ENCODE peak calls at places on chromosome 21, in four cellular contexts. V is Panc1, P is K562, J is HCT116. N is an unnamed sample.

GRCh38 chr21:39676054-39676771 is 63.5 kb downstream of the B3GALT5 start:
- DNase-seq in V (no peak), P (no peak), J (no peak), N (peak)

GRCh38 chr21:37166733-37167132 is 93.7 kb downstream of the TTC3 start:
- DNase-seq in V (no peak), P (peak), J (peak), N (no peak)

GRCh38 chr21:35071347-35071746 is 22.2 kb upstream of the RUNX1 start:
- DNase-seq in V (no peak), P (no peak), J (no peak), N (no peak)

GRCh38 chr21:18000961-18001522 is 181.9 kb upstream of the C21orf91 start:
- DNase-seq in V (no peak), P (no peak), J (no peak), N (peak)

GRCh38 chr21:37064841-37065240 is 8.0 kb downstream of the PIGP start:
- DNase-seq in V (no peak), P (no peak), J (no peak), N (no peak)

GRCh38 chr21:36005018-36005417 is 55.3 kb downstream of the SETD4 start:
- DNase-seq in V (no peak), P (peak), J (no peak), N (no peak)

GRCh38 chr21:37087188-37087587 is 14.1 kb downstream of the TTC3 start:
- DNase-seq in V (no peak), P (peak), J (peak), N (no peak)

GRCh38 chr21:39788383-39788782 is 43.4 kb downstream of the IGSF5 start:
- DNase-seq in V (peak), P (peak), J (peak), N (peak)

GRCh38 chr21:25577765-25578069 is 29.6 kb downstream of the MRPL39 start:
- DNase-seq in V (no peak), P (no peak), J (no peak), N (no peak)

GRCh38 chr21:34728479-34728878 is 59.7 kb downstream of the CLIC6 start:
- DNase-seq in V (no peak), P (no peak), J (no peak), N (no peak)

GRCh38 chr21:39051561-39051949 is 131.7 kb downstream of the PSMG1 start:
- DNase-seq in V (no peak), P (no peak), J (no peak), N (no peak)

GRCh38 chr21:34935868-34936267 is 113.2 kb downstream of the RUNX1 start:
- DNase-seq in V (no peak), P (no peak), J (no peak), N (no peak)

GRCh38 chr21:37564341-37564923 is 197.9 kb downstream of the DYRK1A start:
- DNase-seq in V (peak), P (peak), J (peak), N (peak)

GRCh38 chr21:40841524-40842196 is 5.3 kb downstream of the DSCAM start:
- DNase-seq in V (no peak), P (no peak), J (no peak), N (peak)

GRCh38 chr21:36422279-36423098 is 37.3 kb downstream of the CHAF1B start:
- DNase-seq in V (no peak), P (peak), J (peak), N (peak)

GRCh38 chr21:38402795-38403194 is 95.5 kb downstream of the ERG start:
- DNase-seq in V (no peak), P (no peak), J (no peak), N (no peak)

GRCh38 chr21:24897883-24898282 is 709.4 kb downstream of the MRPL39 start:
- DNase-seq in V (no peak), P (no peak), J (no peak), N (no peak)

GRCh38 chr21:38352536-38353219 is 95.9 kb downstream of the KCNJ15 start:
- DNase-seq in V (no peak), P (peak), J (peak), N (peak)

GRCh38 chr21:38938343-38938742 is 132.6 kb downstream of the ETS2 start:
- DNase-seq in V (no peak), P (no peak), J (no peak), N (no peak)

GRCh38 chr21:15701845-15702244 is 27.9 kb upstream of the USP25 start:
- DNase-seq in V (no peak), P (no peak), J (no peak), N (no peak)

GRCh38 chr21:34795152-34796141 is 126.7 kb downstream of the CLIC6 start:
- DNase-seq in V (no peak), P (no peak), J (peak), N (peak)

GRCh38 chr21:26148834-26149354 is 21.7 kb downstream of the APP start:
- DNase-seq in V (no peak), P (no peak), J (no peak), N (no peak)

GRCh38 chr21:38819719-38820147 is 14.0 kb downstream of the ETS2 start:
- DNase-seq in V (no peak), P (no peak), J (peak), N (no peak)

GRCh38 chr21:36260030-36260787 is 59.8 kb upstream of the MORC3 start:
- DNase-seq in V (peak), P (peak), J (peak), N (peak)

GRCh38 chr21:45095505-45095904 is 21.1 kb downstream of the ADARB1 start:
- DNase-seq in V (no peak), P (no peak), J (no peak), N (no peak)

GRCh38 chr21:45094412-45094811 is 20.0 kb downstream of the ADARB1 start:
- DNase-seq in V (no peak), P (no peak), J (no peak), N (no peak)

GRCh38 chr21:45096216-45096615 is 21.8 kb downstream of the ADARB1 start:
- DNase-seq in V (no peak), P (no peak), J (no peak), N (no peak)

GRCh38 chr21:45091540-45092322 is 17.4 kb downstream of the ADARB1 start:
- DNase-seq in V (no peak), P (no peak), J (no peak), N (no peak)

DNA sequence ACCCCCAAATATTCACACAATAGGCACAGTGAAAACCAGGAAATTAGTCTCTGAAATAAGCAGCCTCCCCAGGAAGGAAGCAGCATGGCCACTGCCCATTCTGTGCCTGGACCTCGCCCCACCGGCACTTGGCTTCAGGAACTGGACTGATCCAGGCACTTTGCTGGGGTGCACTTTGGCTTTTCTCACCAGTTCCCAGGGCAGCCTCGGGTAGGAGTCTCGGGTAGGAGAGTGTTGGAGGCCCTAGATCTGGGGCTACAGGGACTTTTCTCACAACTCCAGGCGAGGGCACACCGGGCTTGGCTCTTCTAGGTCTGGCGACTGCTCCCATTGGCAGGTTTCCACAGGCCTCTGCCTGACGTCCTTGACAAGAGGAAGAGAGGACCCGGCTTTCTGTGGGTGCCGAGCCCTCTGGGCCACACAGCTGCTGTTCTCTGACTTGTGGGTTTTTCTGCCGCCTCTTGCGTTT is 18.7 kb downstream of the ADARB1 start:
- DNase-seq in V (no peak), P (no peak), J (no peak), N (no peak)
- TF ChIP-seq TCF7L2 in V (no peak), P (no peak), J (no peak), N (no peak)

DNA sequence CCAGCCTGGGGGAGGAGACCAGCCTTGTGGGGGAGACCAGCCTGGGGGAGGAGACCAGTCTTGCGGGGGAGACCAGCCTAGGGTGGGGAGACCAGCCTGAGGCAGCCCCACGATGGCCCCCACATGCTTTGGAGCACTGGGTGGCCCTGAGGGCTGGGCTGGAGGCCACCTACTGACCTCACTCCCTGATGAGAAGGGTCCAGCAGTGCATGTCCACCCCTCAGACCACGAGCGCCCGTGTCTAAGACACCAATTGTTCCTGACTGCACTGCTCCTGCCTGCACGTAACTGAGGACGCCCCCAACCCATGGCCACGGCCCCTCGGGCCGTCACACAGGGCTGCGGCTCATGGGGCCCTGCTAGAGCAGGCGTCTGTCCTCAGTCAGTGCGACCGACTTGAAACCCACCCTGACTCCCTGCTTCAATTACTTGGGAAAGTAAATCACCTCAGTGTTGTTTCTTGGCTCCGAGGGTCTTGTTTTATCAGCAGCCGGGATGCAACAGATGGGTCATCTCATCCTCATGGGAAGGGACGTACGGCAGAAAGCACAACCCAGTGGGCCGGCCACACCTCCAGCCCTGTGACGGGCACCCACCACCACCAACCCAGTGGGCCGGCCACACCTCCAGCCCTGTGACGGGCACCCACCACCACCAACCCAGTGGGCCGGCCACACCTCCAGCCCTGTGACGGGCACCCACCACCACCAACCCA is at the start of gene SPATC1L:
- DNase-seq in V (no peak), P (peak), J (no peak), N (peak)
- TF ChIP-seq TCF7L2 in V (no peak), P (no peak), J (no peak), N (no peak)

GRCh38 chr21:20998456-20998789 is 214 bp downstream of the NCAM2 start:
- DNase-seq in V (no peak), P (no peak), J (no peak), N (no peak)
- TF ChIP-seq TCF7L2 in V (no peak), P (no peak), J (no peak), N (no peak)

DNA sequence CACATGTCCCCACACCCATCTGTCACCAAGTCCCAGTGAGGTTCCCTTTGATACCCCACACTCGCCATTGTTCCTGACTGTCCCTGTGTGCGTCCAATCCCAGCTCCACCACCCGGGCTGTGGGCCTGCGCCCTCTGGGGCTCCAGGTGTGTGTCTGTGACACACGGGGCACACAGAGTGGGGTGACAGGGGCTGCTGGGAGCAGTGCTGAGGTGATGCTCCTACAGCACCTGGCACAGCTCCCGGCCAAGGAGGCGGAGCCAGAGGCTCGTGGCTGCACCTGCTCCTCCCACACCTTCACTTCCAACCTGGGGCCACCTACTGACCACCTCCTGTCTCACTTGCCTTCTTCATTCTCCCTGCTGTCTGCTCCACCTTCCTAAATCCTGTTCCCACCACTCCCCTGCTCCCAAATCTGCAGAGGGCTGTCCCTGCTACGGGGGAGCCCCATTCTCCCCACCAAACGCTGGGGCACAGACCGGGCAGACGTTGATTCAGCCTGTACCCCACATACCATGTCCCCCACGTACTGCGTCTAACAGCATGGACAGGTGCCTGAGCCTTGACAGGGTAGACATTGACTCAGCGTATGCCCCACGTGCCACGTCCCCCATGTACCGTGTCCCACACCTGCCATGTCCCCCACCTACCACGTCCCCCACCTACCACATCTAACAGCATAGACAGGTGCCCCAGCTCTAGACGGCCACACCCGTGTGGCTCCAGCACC is 16.4 kb downstream of the WDR4 start:
- DNase-seq in V (no peak), P (no peak), J (no peak), N (no peak)
- TF ChIP-seq TCF7L2 in V (no peak), P (no peak), J (no peak), N (no peak)

DNA sequence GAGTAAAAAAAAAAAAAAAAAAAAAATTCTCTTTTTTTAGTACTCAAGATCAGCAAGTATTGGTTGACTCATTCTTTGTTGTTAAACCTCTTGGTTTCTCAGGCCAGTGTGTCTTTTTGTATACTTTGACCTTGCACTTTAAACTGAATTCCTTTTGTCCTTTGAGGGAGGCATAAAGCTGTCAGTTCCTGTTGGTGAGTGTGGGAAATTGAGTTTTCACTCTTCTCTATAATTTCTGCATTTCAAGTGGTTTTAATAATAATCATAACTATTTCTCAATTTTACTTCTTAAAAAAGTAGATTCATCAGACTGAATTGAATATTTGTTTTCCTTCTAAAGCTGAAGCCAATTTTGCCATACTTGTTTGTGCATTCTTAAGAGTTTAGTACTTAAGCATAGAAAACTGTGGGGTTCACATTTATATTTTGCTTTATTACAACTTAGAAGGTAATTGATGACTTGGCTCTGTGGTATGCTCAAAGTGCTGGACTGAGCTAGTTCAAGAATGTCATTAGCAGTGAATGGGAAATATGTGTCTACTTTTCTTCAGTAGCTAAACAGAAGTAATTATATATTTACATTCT is 43.4 kb downstream of the ITSN1 start:
- DNase-seq in V (no peak), P (no peak), J (no peak), N (peak)
- TF ChIP-seq TCF7L2 in V (no peak), P (no peak), J (no peak), N (no peak)

GRCh38 chr21:42176864-42177263 is 42.1 kb upstream of the ABCG1 start:
- DNase-seq in V (no peak), P (no peak), J (no peak), N (no peak)
- TF ChIP-seq TCF7L2 in V (no peak), P (no peak), J (no peak), N (no peak)

GRCh38 chr21:33214056-33214455 is 15.7 kb upstream of the IFNAR2 start:
- DNase-seq in V (no peak), P (no peak), J (no peak), N (no peak)

GRCh38 chr21:33219961-33220360 is 9.8 kb upstream of the IFNAR2 start:
- DNase-seq in V (no peak), P (no peak), J (no peak), N (no peak)

GRCh38 chr21:33217168-33217567 is 12.6 kb upstream of the IFNAR2 start:
- DNase-seq in V (no peak), P (no peak), J (no peak), N (no peak)

DNA sequence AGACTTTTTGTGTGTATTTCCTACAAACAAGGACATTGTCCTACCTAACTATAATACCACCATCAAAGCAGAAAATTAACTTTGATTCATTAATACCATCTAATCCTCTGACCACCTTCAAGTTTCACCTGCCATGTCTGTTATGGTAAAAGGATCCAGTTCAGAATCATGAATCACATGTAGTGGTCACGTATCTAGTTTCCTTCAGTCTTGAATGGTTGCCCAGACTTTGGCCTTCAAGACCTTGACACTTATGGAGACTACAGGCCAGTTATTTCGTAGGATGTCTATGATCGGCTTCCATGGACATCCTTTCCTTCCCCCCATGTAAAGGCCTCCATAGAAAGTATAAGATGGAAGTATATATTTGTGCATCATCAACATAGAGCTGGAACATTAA is 10.4 kb upstream of the IFNAR2 start:
- DNase-seq in V (no peak), P (no peak), J (no peak), N (no peak)
- TF ChIP-seq TCF7L2 in V (no peak), P (no peak), J (no peak), N (no peak)

GRCh38 chr21:32414579-32415358 is 2.3 kb downstream of the EVA1C start:
- DNase-seq in V (no peak), P (no peak), J (no peak), N (no peak)
- TF ChIP-seq TCF7L2 in V (no peak), P (no peak), J (no peak), N (no peak)